ENCODE peak calls at places on chromosome 11, in seven cellular contexts. S, E, X, L, V, G and Q are unnamed samples.

GRCh38 chr11:46006418-46007070 is 84.1 kb downstream of the LARGE2 start:
- DNase-seq in S (no peak), E (no peak), X (peak), L (no peak), V (peak), G (peak), Q (peak)

GRCh38 chr11:60809691-60810090 is 24.6 kb downstream of the MS4A10 start:
- DNase-seq in S (no peak), E (no peak), X (no peak), L (no peak), V (peak), G (no peak), Q (no peak)

GRCh38 chr11:104623518-104623917 is 274.7 kb downstream of the CASP12 start:
- DNase-seq in S (no peak), E (no peak), X (no peak), L (no peak), V (peak), G (peak), Q (no peak)

GRCh38 chr11:116162541-116163230 is 610.1 kb downstream of the BUD13 start:
- DNase-seq in S (no peak), E (no peak), X (no peak), L (no peak), V (no peak), G (no peak), Q (no peak)

GRCh38 chr11:56885182-56885581 is 103.5 kb upstream of the OR5AK2 start:
- DNase-seq in S (no peak), E (no peak), X (no peak), L (no peak), V (peak), G (no peak), Q (no peak)

GRCh38 chr11:73598719-73599379 is 937 bp upstream of the FAM168A start:
- DNase-seq in S (no peak), E (no peak), X (no peak), L (no peak), V (no peak), G (no peak), Q (no peak)

GRCh38 chr11:82906236-82906635 is 4.7 kb downstream of the DDIAS start:
- DNase-seq in S (no peak), E (no peak), X (peak), L (no peak), V (peak), G (peak), Q (peak)

GRCh38 chr11:33935466-33935865 is 43.6 kb upstream of the LMO2 start:
- DNase-seq in S (no peak), E (no peak), X (no peak), L (no peak), V (no peak), G (no peak), Q (no peak)

GRCh38 chr11:29627541-29627940 is 389.3 kb downstream of the KCNA4 start:
- DNase-seq in S (no peak), E (no peak), X (no peak), L (no peak), V (no peak), G (no peak), Q (no peak)

GRCh38 chr11:118531597-118532084 is 649 bp downstream of the TMEM25 start:
- DNase-seq in S (no peak), E (no peak), X (no peak), L (no peak), V (no peak), G (no peak), Q (no peak)

GRCh38 chr11:109490953-109491733 is 69.2 kb downstream of the C11orf87 start:
- DNase-seq in S (no peak), E (no peak), X (no peak), L (no peak), V (no peak), G (peak), Q (no peak)

GRCh38 chr11:115905331-115905730 is 401.1 kb upstream of the CADM1 start:
- DNase-seq in S (no peak), E (no peak), X (no peak), L (no peak), V (no peak), G (peak), Q (no peak)

GRCh38 chr11:6864436-6864835 is 1.6 kb downstream of the OR10A2 start:
- DNase-seq in S (no peak), E (no peak), X (no peak), L (no peak), V (no peak), G (peak), Q (no peak)

GRCh38 chr11:117723625-117724024 is 73.4 kb downstream of the DSCAML1 start:
- DNase-seq in S (no peak), E (no peak), X (no peak), L (no peak), V (no peak), G (no peak), Q (no peak)

GRCh38 chr11:71322861-71323582 is 70.6 kb upstream of the SHANK2 start:
- DNase-seq in S (no peak), E (no peak), X (no peak), L (no peak), V (no peak), G (no peak), Q (no peak)

GRCh38 chr11:17672469-17672868 is 46.9 kb upstream of the MYOD1 start:
- DNase-seq in S (no peak), E (no peak), X (no peak), L (no peak), V (no peak), G (no peak), Q (no peak)

GRCh38 chr11:17668166-17668565 is 51.2 kb upstream of the MYOD1 start:
- DNase-seq in S (no peak), E (no peak), X (no peak), L (no peak), V (no peak), G (no peak), Q (no peak)

DNA sequence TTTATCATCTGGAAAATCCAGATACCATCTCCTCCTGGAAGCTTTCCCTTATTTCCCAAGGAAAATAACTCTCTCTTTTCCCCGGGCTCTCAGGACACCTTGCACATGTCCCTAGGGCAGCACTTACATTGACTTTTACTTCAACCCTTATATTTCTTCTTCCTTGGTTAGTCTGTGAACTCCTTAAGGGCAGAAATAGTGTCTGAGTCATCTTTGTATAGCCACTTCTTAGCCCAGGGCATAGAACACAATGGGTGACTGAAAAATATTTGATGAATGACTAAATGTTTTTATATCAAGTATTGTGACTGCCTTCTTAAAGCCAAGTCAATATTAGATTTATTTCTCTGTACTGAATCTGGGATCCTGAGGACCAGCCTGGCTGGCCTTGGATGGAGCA is 45.4 kb upstream of the MYOD1 start:
- DNase-seq in S (no peak), E (no peak), X (no peak), L (no peak), V (peak), G (no peak), Q (no peak)
- TF ChIP-seq CTCF in S (no peak), E (no peak), X (no peak), L (no peak), V (no peak), G (no peak), Q (no peak)

GRCh38 chr11:123103326-123103980 is 41.5 kb upstream of the HSPA8 start:
- DNase-seq in S (no peak), E (no peak), X (peak), L (peak), V (peak), G (peak), Q (no peak)

DNA sequence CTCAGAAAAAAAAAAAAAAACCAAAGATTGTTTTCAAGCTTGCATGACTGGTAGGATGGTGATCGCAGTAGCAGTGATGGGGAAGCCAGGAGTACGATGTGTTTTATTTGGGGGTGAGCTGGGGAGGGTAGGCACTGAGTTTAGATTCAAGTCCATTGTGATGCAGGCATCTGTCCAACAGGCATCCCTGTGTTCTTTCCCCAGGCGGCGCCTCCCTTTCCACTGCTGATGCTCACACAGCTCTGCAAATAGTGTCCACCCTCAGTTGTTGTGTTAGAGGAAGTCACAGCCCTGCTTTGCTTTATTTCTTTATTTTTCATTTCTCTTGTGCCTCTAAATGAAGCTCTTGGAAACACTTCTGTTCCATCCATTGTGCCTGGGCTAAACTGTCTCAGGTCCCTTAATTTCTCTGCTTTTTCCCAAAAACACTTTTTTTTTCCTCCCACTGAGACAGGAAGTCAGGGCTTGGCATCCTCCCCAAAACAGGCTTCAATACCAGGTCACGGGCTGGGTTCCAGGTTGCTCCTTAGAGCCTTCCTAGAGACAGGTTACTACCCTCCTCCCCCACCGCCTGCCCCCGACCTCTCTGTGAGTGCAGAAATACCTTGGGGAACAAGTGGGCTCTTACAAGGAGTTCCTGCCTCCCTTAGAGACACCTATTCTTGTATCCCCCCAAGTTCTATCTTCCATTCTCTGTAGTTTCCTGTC is 38.6 kb upstream of the HSPA8 start:
- DNase-seq in S (no peak), E (no peak), X (no peak), L (no peak), V (no peak), G (no peak), Q (no peak)
- TF ChIP-seq CTCF in S (no peak), E (no peak), X (no peak), L (no peak), V (no peak), G (no peak), Q (no peak)

DNA sequence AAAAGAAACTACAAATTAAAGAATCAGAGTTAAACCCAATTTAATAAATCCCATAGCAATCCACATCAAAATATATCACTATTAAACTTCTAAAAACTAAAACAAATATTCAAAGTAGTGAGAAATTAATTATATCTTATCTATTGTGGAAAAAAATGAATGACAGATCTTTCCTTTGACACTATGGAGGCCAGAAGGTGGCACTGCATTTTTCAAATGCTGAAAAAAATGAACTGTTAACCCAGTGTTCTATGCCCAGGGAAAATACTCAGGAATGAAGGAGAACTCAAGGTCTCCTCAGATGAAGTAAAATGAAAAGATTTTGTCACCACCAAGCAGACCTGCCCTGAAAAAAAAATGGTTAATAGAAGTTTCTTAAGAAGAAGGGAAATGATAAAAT is 27.7 kb downstream of the TYR start:
- DNase-seq in S (no peak), E (no peak), X (no peak), L (no peak), V (peak), G (no peak), Q (no peak)
- TF ChIP-seq CTCF in S (no peak), E (no peak), X (no peak), L (no peak), V (peak), G (no peak), Q (no peak)

DNA sequence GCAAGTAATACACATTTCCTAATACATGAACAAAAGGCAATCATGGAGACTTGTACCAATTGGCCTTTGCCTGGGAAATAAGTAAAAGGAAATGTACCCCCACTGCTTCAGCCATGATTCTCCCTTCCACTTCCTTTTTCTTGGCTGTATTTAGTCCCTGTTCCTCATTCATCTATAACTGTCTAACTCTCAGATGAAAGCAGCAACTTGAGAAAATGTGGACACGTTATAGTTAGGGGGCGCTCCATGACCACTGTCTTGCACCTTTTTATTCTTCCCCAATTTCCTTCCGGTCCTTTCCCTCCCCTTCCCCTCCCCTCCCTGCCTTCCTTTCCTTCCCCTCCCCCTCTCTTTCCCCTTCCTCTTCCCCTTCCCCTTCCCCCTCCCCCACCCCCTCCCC is 61.3 kb upstream of the BARX2 start:
- DNase-seq in S (no peak), E (no peak), X (no peak), L (no peak), V (no peak), G (no peak), Q (no peak)
- TF ChIP-seq CTCF in S (no peak), E (no peak), X (no peak), L (no peak), V (no peak), G (no peak), Q (no peak)

DNA sequence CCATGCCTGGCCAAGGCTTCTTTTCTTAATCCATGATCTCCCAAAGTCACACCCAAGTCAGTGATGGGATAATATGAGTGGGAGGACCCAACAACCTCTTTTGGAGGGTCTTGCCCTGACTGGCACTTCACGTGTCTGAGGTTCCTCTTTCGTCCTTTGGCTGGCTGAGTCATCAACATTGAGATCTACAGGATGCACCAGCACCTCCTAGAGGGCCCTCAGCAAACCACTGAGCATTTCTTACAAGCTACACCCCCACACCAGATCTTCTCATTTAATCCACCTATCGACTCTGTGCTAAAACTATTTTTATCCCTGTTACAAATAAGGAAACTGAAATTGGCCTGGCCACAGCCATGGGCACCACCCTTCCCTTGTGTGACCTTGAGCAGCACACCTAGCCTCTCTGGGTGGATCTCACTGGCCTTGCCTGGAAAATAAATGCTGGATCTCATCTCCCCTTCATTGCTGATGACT is 63.4 kb downstream of the FLI1 start:
- DNase-seq in S (peak), E (peak), X (peak), L (peak), V (peak), G (peak), Q (peak)
- TF ChIP-seq CTCF in S (peak), E (peak), X (peak), L (peak), V (peak), G (peak), Q (peak)

GRCh38 chr11:8361664-8362210 is 98.1 kb upstream of the LMO1 start:
- DNase-seq in S (no peak), E (no peak), X (no peak), L (no peak), V (no peak), G (no peak), Q (no peak)

GRCh38 chr11:8360086-8360828 is 96.6 kb upstream of the LMO1 start:
- DNase-seq in S (no peak), E (no peak), X (no peak), L (no peak), V (no peak), G (no peak), Q (no peak)

GRCh38 chr11:8363924-8364323 is 100.2 kb upstream of the LMO1 start:
- DNase-seq in S (no peak), E (no peak), X (no peak), L (no peak), V (peak), G (no peak), Q (no peak)

GRCh38 chr11:8361206-8361605 is 97.5 kb upstream of the LMO1 start:
- DNase-seq in S (no peak), E (no peak), X (no peak), L (no peak), V (no peak), G (no peak), Q (no peak)

GRCh38 chr11:8362899-8363298 is 99.2 kb upstream of the LMO1 start:
- DNase-seq in S (no peak), E (no peak), X (no peak), L (no peak), V (no peak), G (no peak), Q (no peak)
- TF ChIP-seq CTCF in S (no peak), E (no peak), X (no peak), L (no peak), V (no peak), G (no peak), Q (no peak)

GRCh38 chr11:128627666-128628342 is 40.4 kb upstream of the ETS1 start:
- DNase-seq in S (no peak), E (no peak), X (no peak), L (no peak), V (no peak), G (no peak), Q (peak)
- TF ChIP-seq CTCF in S (no peak), E (no peak), X (no peak), L (no peak), V (no peak), G (peak), Q (no peak)

GRCh38 chr11:69541001-69541285 is 59.5 kb downstream of the LINC01488 start:
- DNase-seq in S (no peak), E (no peak), X (no peak), L (no peak), V (no peak), G (no peak), Q (no peak)

GRCh38 chr11:69538840-69539239 is 57.4 kb downstream of the LINC01488 start:
- DNase-seq in S (no peak), E (no peak), X (no peak), L (no peak), V (no peak), G (no peak), Q (no peak)

GRCh38 chr11:69541501-69542313 is 60.2 kb downstream of the LINC01488 start:
- DNase-seq in S (no peak), E (no peak), X (no peak), L (no peak), V (peak), G (peak), Q (no peak)

GRCh38 chr11:69539416-69540117 is 58.1 kb downstream of the LINC01488 start:
- DNase-seq in S (peak), E (no peak), X (no peak), L (peak), V (no peak), G (no peak), Q (no peak)

DNA sequence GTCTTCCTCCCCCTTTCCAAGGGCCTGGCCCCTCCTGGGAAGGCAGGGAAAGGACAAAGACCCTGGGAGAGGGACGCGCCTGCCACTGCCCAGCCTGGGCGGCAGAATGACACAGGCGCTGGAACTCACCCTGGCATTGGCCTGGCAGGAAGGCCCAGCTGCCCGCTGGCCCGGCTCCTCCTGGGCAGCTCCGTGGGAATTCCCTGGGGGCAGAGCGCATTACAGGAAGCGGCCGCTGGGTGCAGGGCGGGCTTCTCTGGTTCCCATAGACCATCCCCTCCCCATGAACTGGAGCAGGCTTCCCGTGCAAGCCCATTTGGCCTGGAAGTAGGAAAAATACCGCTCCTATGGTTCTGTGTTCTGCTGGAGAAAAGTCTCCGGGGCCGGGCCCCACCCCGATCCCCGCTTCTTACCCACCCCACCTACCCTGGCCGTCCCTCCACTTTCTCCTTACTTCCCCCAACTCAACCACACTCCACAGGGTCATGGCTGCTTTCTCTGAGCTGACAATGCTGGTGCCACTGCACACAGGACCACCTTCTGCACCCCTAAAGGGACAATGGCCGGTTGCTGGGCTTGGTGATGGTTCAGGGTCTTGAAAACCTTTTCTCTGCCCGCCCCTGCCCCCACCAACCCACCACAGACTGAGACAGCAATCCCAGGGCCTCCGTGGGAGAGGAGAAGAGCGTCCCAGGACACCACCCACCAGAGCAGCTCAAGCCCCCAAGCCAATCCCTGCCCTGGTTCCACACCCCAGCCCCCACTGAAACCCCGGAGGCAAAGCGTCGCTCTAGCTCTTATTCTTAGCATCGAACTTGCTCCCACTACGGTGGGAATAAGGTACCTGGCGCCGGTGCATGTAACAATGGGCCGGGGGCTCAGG is 58.9 kb downstream of the LINC01488 start:
- DNase-seq in S (peak), E (no peak), X (no peak), L (peak), V (no peak), G (no peak), Q (no peak)
- TF ChIP-seq CTCF in S (peak), E (no peak), X (no peak), L (peak), V (no peak), G (no peak), Q (no peak)